ENCODE peak calls at places on chromosomes 16 and 17, in six cellular contexts. V is activated CD4-positive, alpha-beta memory T cell treated with anti-CD3 and anti-CD28 coated beads for 36 hours; M is cardiac fibroblast; Z is HEK293T; R is foreskin keratinocyte; H is A673. P is an unnamed sample.
A peak's percentile ranks its signal among the peaks of the same experiment; 100 is the strongest.

GRCh38 chr16:34078697-34079096 is 619.3 kb downstream of the TP53TG3F start:
- DNase-seq in Z (no peak), H (no peak), M (peak; percentile 13), V (no peak), R (no peak), P (peak; percentile 9)

GRCh38 chr16:86222541-86222940 is 287.8 kb upstream of the FOXF1 start:
- DNase-seq in Z (no peak), H (no peak), R (no peak), M (peak; percentile 40), V (no peak), P (no peak)

GRCh38 chr17:29504711-29505110 is 62.1 kb downstream of the ABHD15 start:
- DNase-seq in Z (no peak), H (no peak), R (no peak), M (peak; percentile 42), V (no peak), P (no peak)

GRCh38 chr17:5800646-5801045 is 216.3 kb upstream of the NLRP1 start:
- DNase-seq in V (no peak), M (no peak), Z (no peak), R (no peak), H (no peak), P (no peak)

GRCh38 chr17:17666111-17666714 is 15.0 kb upstream of the RAI1 start:
- DNase-seq in H (no peak), Z (no peak), V (no peak), M (peak; percentile 76), R (peak; percentile 80), P (no peak)

GRCh38 chr16:14005335-14005734 is 65.8 kb upstream of the MRTFB start:
- DNase-seq in Z (no peak), R (no peak), M (no peak), H (no peak), V (no peak), P (no peak)

GRCh38 chr17:1290676-1291075 is 11.2 kb downstream of the TRARG1 start:
- DNase-seq in V (no peak), R (no peak), Z (no peak), H (no peak), M (no peak), P (no peak)

GRCh38 chr17:76716834-76717205 is 6.1 kb upstream of the MXRA7 start:
- DNase-seq in Z (no peak), R (no peak), M (peak; percentile 98), V (no peak), H (peak; percentile 66), P (peak; percentile 39)

GRCh38 chr17:82301916-82302497 is 15.4 kb downstream of the CD7 start:
- DNase-seq in M (no peak), V (peak; percentile 86), R (no peak), H (no peak), Z (no peak), P (peak; percentile 70)

GRCh38 chr17:40564195-40564882 is 933 bp downstream of the CCR7 start:
- DNase-seq in M (no peak), Z (no peak), V (peak; percentile 76), H (no peak), R (no peak), P (no peak)

GRCh38 chr17:39791296-39791992 is 53.7 kb downstream of the GRB7 start:
- DNase-seq in Z (no peak), H (no peak), M (no peak), V (peak; percentile 75), R (no peak), P (no peak)

P was measured in NB4.